ENCODE peak calls at places on chromosomes 3 and 15, in six cellular contexts. P is upper lobe of right lung, K is PC-9, M is GM12878, F is mammary epithelial cell, U is psoas muscle. N is an unnamed sample.

GRCh38 chr3:47950453-47950852 is 65.8 kb downstream of the MAP4 start:
- DNase-seq in P (no peak), K (no peak), M (no peak), F (no peak), U (no peak), N (no peak)

GRCh38 chr3:59429203-59429602 is 379.4 kb upstream of the CFAP20DC start:
- DNase-seq in P (no peak), K (no peak), M (no peak), F (no peak), U (no peak), N (no peak)

GRCh38 chr3:140736863-140737460 is 59.1 kb downstream of the TRIM42 start:
- DNase-seq in P (no peak), K (peak; percentile 65), M (no peak), F (peak; percentile 36), U (peak; percentile 39), N (no peak)

GRCh38 chr3:177134166-177134565 is 63.1 kb downstream of the TBL1XR1 start:
- DNase-seq in P (no peak), K (no peak), M (no peak), F (no peak), U (no peak), N (no peak)

GRCh38 chr3:45677045-45677436 is 12.2 kb upstream of the SACM1L start:
- DNase-seq in P (peak; percentile 70), K (no peak), M (no peak), F (peak; percentile 85), U (peak; percentile 27), N (no peak)

GRCh38 chr3:133445111-133445510 is 45.3 kb downstream of the BFSP2 start:
- DNase-seq in P (no peak), K (no peak), M (no peak), F (no peak), U (no peak), N (no peak)

GRCh38 chr3:186307594-186307993 is 54.4 kb downstream of the DGKG start:
- DNase-seq in P (no peak), K (no peak), M (no peak), F (no peak), U (no peak), N (no peak)

GRCh38 chr3:50164056-50164455 is 8.9 kb downstream of the SEMA3F start:
- DNase-seq in P (peak; percentile 80), K (peak; percentile 90), M (no peak), F (peak; percentile 93), U (peak; percentile 82), N (peak; percentile 96)

GRCh38 chr3:65439641-65440040 is 599.1 kb downstream of the MAGI1 start:
- DNase-seq in P (no peak), K (peak; percentile 46), M (no peak), F (peak; percentile 39), U (peak; percentile 21), N (no peak)

GRCh38 chr3:194998417-194998816 is 272.5 kb downstream of the XXYLT1 start:
- DNase-seq in P (peak; percentile 3), K (no peak), M (no peak), F (no peak), U (no peak), N (peak; percentile 5)

GRCh38 chr3:39805650-39806049 is 3.8 kb upstream of the MYRIP start:
- DNase-seq in P (no peak), K (no peak), M (no peak), F (no peak), U (no peak), N (no peak)

GRCh38 chr3:46615976-46616375 is 3.7 kb downstream of the FAM240A start:
- DNase-seq in P (no peak), K (no peak), M (no peak), F (no peak), U (no peak), N (no peak)

GRCh38 chr3:28745904-28746617 is 397.4 kb upstream of the AZI2 start:
- DNase-seq in P (no peak), K (no peak), M (no peak), F (no peak), U (no peak), N (no peak)

GRCh38 chr15:62601779-62602540 is 436.9 kb upstream of the C2CD4B start:
- DNase-seq in P (no peak), K (no peak), M (no peak), F (no peak), U (no peak), N (no peak)

GRCh38 chr3:49370585-49371290 is 12.6 kb upstream of the GPX1 start:
- DNase-seq in P (no peak), K (no peak), M (no peak), F (no peak), U (no peak), N (no peak)

GRCh38 chr15:30992465-30992864 is 1.0 kb upstream of the MTMR10 start:
- DNase-seq in P (peak; percentile 73), K (no peak), M (no peak), F (no peak), U (no peak), N (no peak)

GRCh38 chr3:117409701-117410459 is 700.3 kb downstream of the TUSC7 start:
- DNase-seq in P (no peak), K (no peak), M (no peak), F (no peak), U (no peak), N (no peak)

GRCh38 chr3:98808071-98808470 is 44.9 kb downstream of the ST3GAL6 start:
- DNase-seq in P (no peak), K (no peak), M (no peak), F (no peak), U (no peak), N (no peak)

GRCh38 chr15:89998141-89998661 is 2.9 kb upstream of the ZNF710 start:
- DNase-seq in P (no peak), K (peak; percentile 58), M (no peak), F (peak; percentile 81), U (no peak), N (no peak)

GRCh38 chr3:28050895-28051294 is 190.5 kb upstream of the CMC1 start:
- DNase-seq in P (no peak), K (no peak), M (no peak), F (peak; percentile 87), U (no peak), N (no peak)

GRCh38 chr3:108378153-108378951 is 82.0 kb downstream of the HHLA2 start:
- DNase-seq in P (no peak), K (no peak), M (no peak), F (no peak), U (no peak), N (no peak)

GRCh38 chr3:66195347-66195783 is 25.4 kb upstream of the SLC25A26 start:
- DNase-seq in P (peak; percentile 71), K (peak; percentile 55), M (no peak), F (peak; percentile 39), U (peak; percentile 44), N (no peak)

DNA sequence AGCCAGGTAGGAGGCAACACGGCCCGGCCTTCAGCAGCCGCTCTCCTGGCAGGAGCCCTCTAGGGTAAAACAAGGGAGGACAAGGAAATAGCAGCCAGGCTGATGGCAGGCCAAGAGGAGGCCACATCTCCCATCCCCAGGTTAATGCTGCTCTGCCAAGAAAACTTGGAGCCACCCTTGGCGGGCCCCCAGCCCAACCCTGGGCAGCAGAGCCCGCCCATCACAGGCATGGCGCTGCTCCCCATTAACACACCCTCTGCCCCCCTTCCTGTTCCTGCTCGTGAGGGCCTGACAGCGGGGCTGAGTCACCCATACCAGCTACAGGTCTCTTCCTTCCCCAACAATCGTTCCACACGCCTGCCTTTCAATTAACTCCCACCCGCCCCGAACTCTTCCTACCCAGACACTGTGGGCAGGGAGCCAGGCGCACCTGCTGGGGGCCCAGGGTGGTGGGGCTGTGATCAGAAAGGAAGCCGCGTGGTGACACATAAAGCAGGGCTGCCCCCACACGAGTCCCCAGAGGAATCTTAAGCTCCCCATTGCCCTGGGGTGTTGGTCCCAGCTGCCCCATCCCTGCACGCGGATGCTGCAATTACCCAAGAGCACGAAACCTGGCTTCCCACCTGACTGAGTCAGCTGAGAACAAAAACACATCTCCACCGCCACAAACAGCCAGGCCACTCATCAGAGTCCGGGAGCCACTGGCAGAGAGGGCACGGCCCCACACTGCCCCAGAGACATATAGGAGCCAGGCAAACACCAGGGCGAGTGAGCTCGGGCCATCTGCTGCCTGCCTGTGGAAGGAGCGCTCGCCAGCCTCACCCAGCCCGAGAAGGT is at the start of gene C15orf62:
- DNase-seq in P (peak; percentile 76), K (peak; percentile 94), M (peak; percentile 53), F (peak; percentile 94), U (peak; percentile 43), N (no peak)
- H3K4me3 ChIP-seq in P (no peak within 1 kb of the TSS), K (peak within 1 kb of the TSS; percentile 41), M (no peak within 1 kb of the TSS), F (no peak within 1 kb of the TSS), U (no peak within 1 kb of the TSS), N (no peak within 1 kb of the TSS)

GRCh38 chr3:52028572-52028971 is 27.8 kb downstream of the DUSP7 start:
- DNase-seq in P (no peak), K (no peak), M (no peak), F (peak; percentile 49), U (peak; percentile 60), N (no peak)
- H3K27ac ChIP-seq in P (no peak overlapping the region), K (no peak overlapping the region), M (no peak overlapping the region), F (no peak overlapping the region), U (peak overlapping the region; percentile 62), N (peak overlapping the region; percentile 28)

GRCh38 chr3:100706365-100706764 is 2.9 kb upstream of the TFG start:
- DNase-seq in P (no peak), K (no peak), M (no peak), F (peak; percentile 66), U (no peak), N (no peak)

GRCh38 chr3:100708989-100709839 is at the start of gene TFG:
- DNase-seq in P (peak; percentile 99), K (peak; percentile 100), M (peak; percentile 98), F (peak; percentile 99), U (peak; percentile 99), N (peak; percentile 99)

GRCh38 chr3:100710355-100711198 is 1.3 kb downstream of the TFG start:
- DNase-seq in P (no peak), K (peak; percentile 62), M (peak; percentile 34), F (peak; percentile 75), U (peak; percentile 23), N (no peak)

GRCh38 chr3:100709840-100710235 is 544 bp downstream of the TFG start:
- DNase-seq in P (peak; percentile 71), K (peak; percentile 33), M (no peak), F (peak; percentile 32), U (peak; percentile 48), N (peak; percentile 80)

GRCh38 chr3:100708644-100708988 is 678 bp upstream of the TFG start:
- DNase-seq in P (no peak), K (peak; percentile 14), M (no peak), F (no peak), U (no peak), N (no peak)
- H3K4me3 ChIP-seq in P (peak overlapping the region; percentile 83), K (peak overlapping the region; percentile 84), M (peak overlapping the region; percentile 62), F (peak overlapping the region; percentile 47), U (peak overlapping the region; percentile 90), N (peak overlapping the region; percentile 97)

GRCh38 chr3:72246685-72247084 is 461.7 kb upstream of the PROK2 start:
- DNase-seq in P (no peak), K (no peak), M (no peak), F (no peak), U (no peak), N (no peak)

GRCh38 chr3:72247126-72247525 is 462.2 kb upstream of the PROK2 start:
- DNase-seq in P (no peak), K (no peak), M (no peak), F (no peak), U (no peak), N (no peak)

GRCh38 chr3:72247645-72248388 is 462.9 kb upstream of the PROK2 start:
- DNase-seq in P (no peak), K (no peak), M (no peak), F (no peak), U (no peak), N (no peak)

GRCh38 chr3:72244396-72244795 is 459.4 kb upstream of the PROK2 start:
- DNase-seq in P (no peak), K (no peak), M (no peak), F (no peak), U (no peak), N (no peak)

GRCh38 chr3:72245183-72245811 is 460.3 kb upstream of the PROK2 start:
- DNase-seq in P (no peak), K (peak; percentile 1), M (no peak), F (no peak), U (peak; percentile 60), N (peak; percentile 87)
- H3K27ac ChIP-seq in P (peak overlapping the region; percentile 2), K (no peak overlapping the region), M (no peak overlapping the region), F (no peak overlapping the region), U (no peak overlapping the region), N (peak overlapping the region; percentile 73)

N was measured in coronary artery.